ENCODE peak calls at places on chromosomes 12 and 14, in four cellular contexts. V is HEK293T; N is lower leg skin; K is activated CD4-positive, alpha-beta T cell treated with anti-CD3 and anti-CD28 coated beads, Interleukin-2, amount 10 ng/mL, durations not matched to agents 7 days and 5 days. Q is an unnamed sample.

GRCh38 chr14:55272415-55272786 is 1.2 kb downstream of the FBXO34 start:
- DNase-seq in V (no peak), N (no peak), K (no peak), Q (no peak)

GRCh38 chr12:123713398-123714301 is 1.5 kb downstream of the ATP6V0A2 start:
- DNase-seq in V (no peak), N (no peak), K (peak), Q (no peak)

GRCh38 chr14:103126088-103126872 is 3.0 kb downstream of the TNFAIP2 start:
- DNase-seq in N (no peak), K (no peak), V (no peak), Q (no peak)

GRCh38 chr14:102544745-102545460 is 35.3 kb upstream of the ANKRD9 start:
- DNase-seq in V (no peak), K (peak), N (no peak), Q (no peak)

GRCh38 chr12:109740694-109741245 is 27.1 kb downstream of the FAM222A start:
- DNase-seq in K (no peak), N (no peak), V (no peak), Q (no peak)

GRCh38 chr14:101948666-101949205 is 15.6 kb upstream of the DYNC1H1 start:
- DNase-seq in N (no peak), V (no peak), K (no peak), Q (no peak)

GRCh38 chr12:6277982-6278438 is 32.5 kb upstream of the PLEKHG6 start:
- DNase-seq in V (no peak), N (peak), K (no peak), Q (peak)

GRCh38 chr12:30181334-30181733 is 397.6 kb upstream of the TMTC1 start:
- DNase-seq in K (no peak), N (no peak), V (no peak), Q (no peak)

GRCh38 chr12:2856901-2857495 is at the start of gene TEX52:
- DNase-seq in N (no peak), V (no peak), K (no peak), Q (no peak)

GRCh38 chr12:119308743-119309456 is 25.6 kb upstream of the CCDC60 start:
- DNase-seq in K (no peak), V (no peak), N (no peak), Q (no peak)

GRCh38 chr14:98227727-98228111 is 1044.3 kb downstream of the BCL11B start:
- DNase-seq in N (no peak), K (no peak), V (no peak), Q (no peak)

GRCh38 chr12:104219361-104219892 is 3.8 kb downstream of the TXNRD1 start:
- DNase-seq in V (no peak), K (no peak), N (peak), Q (no peak)

GRCh38 chr12:53788892-53789291 is 37.1 kb upstream of the CISTR start:
- DNase-seq in N (no peak), K (no peak), V (no peak), Q (no peak)

GRCh38 chr12:11656550-11656949 is 7.1 kb downstream of the ETV6 start:
- DNase-seq in V (no peak), N (no peak), K (no peak), Q (no peak)

GRCh38 chr12:13905795-13906194 is 75.6 kb downstream of the GRIN2B start:
- DNase-seq in N (no peak), K (no peak), V (no peak), Q (no peak)

GRCh38 chr12:94714378-94714777 is 64.0 kb upstream of the TMCC3 start:
- DNase-seq in V (no peak), K (no peak), N (no peak), Q (no peak)

GRCh38 chr12:11015775-11016430 is 6.5 kb downstream of the TAS2R19 start:
- DNase-seq in V (no peak), N (no peak), K (no peak), Q (no peak)

GRCh38 chr12:76450690-76451089 is 102.5 kb upstream of the BBS10 start:
- DNase-seq in N (no peak), K (no peak), V (no peak), Q (no peak)

GRCh38 chr12:122022393-122023338 is 982 bp downstream of the BCL7A start:
- DNase-seq in N (no peak), K (peak), V (peak), Q (no peak)

GRCh38 chr14:35342160-35343010 is 50.2 kb downstream of the PSMA6 start:
- DNase-seq in V (no peak), N (no peak), K (no peak), Q (no peak)

GRCh38 chr12:117023998-117024960 is 74.9 kb downstream of the TESC start:
- DNase-seq in V (no peak), N (no peak), K (no peak), Q (no peak)

GRCh38 chr12:66896797-66897196 is 217.9 kb upstream of the GRIP1 start:
- DNase-seq in N (no peak), V (no peak), K (no peak), Q (no peak)

GRCh38 chr12:96220902-96221301 is 26.7 kb downstream of the ELK3 start:
- DNase-seq in K (no peak), N (no peak), V (no peak), Q (no peak)

Q was measured in lung.